ENCODE peak calls at places on chromosomes 13 and 19, in nine cellular contexts. One of them, this sample, is unnamed.

GRCh38 chr13:97119899-97120745 is 102.0 kb upstream of the MBNL2 start:
- DNase-seq in A549: no peak
- DNase-seq in Karpas-422: no peak
- DNase-seq in heart right ventricle: no peak
- DNase-seq in cardiac fibroblast: no peak
- DNase-seq in C1 segment of cervical spinal cord: no peak
- DNase-seq in psoas muscle: no peak
- DNase-seq in foreskin melanocyte: peak; percentile 78
- DNase-seq in activated naive CD8-positive, alpha-beta T cell treated with anti-CD3 and anti-CD28 coated beads, Interleukin-2, amount 10 ng/mL, durations not matched to agents 7 days and 5 days: no peak
- DNase-seq in this sample: no peak

GRCh38 chr19:2184422-2185012 is 20.8 kb downstream of the DOT1L start:
- DNase-seq in A549: no peak
- DNase-seq in Karpas-422: no peak
- DNase-seq in psoas muscle: no peak
- DNase-seq in foreskin melanocyte: no peak
- DNase-seq in heart right ventricle: no peak
- DNase-seq in cardiac fibroblast: no peak
- DNase-seq in C1 segment of cervical spinal cord: no peak
- DNase-seq in activated naive CD8-positive, alpha-beta T cell treated with anti-CD3 and anti-CD28 coated beads, Interleukin-2, amount 10 ng/mL, durations not matched to agents 7 days and 5 days: no peak
- DNase-seq in this sample: no peak

GRCh38 chr13:100098445-100099116 is 9.7 kb downstream of the PCCA start:
- DNase-seq in Karpas-422: peak; percentile 29
- DNase-seq in A549: no peak
- DNase-seq in activated naive CD8-positive, alpha-beta T cell treated with anti-CD3 and anti-CD28 coated beads, Interleukin-2, amount 10 ng/mL, durations not matched to agents 7 days and 5 days: no peak
- DNase-seq in psoas muscle: no peak
- DNase-seq in foreskin melanocyte: no peak
- DNase-seq in C1 segment of cervical spinal cord: no peak
- DNase-seq in cardiac fibroblast: no peak
- DNase-seq in heart right ventricle: no peak
- DNase-seq in this sample: no peak

GRCh38 chr13:55439450-55439849 is 1701.3 kb upstream of the PRR20A start:
- DNase-seq in foreskin melanocyte: no peak
- DNase-seq in psoas muscle: no peak
- DNase-seq in activated naive CD8-positive, alpha-beta T cell treated with anti-CD3 and anti-CD28 coated beads, Interleukin-2, amount 10 ng/mL, durations not matched to agents 7 days and 5 days: no peak
- DNase-seq in C1 segment of cervical spinal cord: no peak
- DNase-seq in Karpas-422: no peak
- DNase-seq in A549: no peak
- DNase-seq in heart right ventricle: no peak
- DNase-seq in cardiac fibroblast: no peak
- DNase-seq in this sample: no peak

GRCh38 chr13:41505209-41505835 is 48.0 kb downstream of the RGCC start:
- DNase-seq in cardiac fibroblast: peak; percentile 83
- DNase-seq in Karpas-422: no peak
- DNase-seq in psoas muscle: no peak
- DNase-seq in A549: no peak
- DNase-seq in activated naive CD8-positive, alpha-beta T cell treated with anti-CD3 and anti-CD28 coated beads, Interleukin-2, amount 10 ng/mL, durations not matched to agents 7 days and 5 days: no peak
- DNase-seq in C1 segment of cervical spinal cord: no peak
- DNase-seq in heart right ventricle: no peak
- DNase-seq in foreskin melanocyte: peak; percentile 38
- DNase-seq in this sample: no peak

GRCh38 chr19:28905996-28906395 is 307.0 kb downstream of the UQCRFS1 start:
- DNase-seq in C1 segment of cervical spinal cord: no peak
- DNase-seq in heart right ventricle: no peak
- DNase-seq in foreskin melanocyte: no peak
- DNase-seq in A549: no peak
- DNase-seq in cardiac fibroblast: no peak
- DNase-seq in Karpas-422: no peak
- DNase-seq in psoas muscle: no peak
- DNase-seq in activated naive CD8-positive, alpha-beta T cell treated with anti-CD3 and anti-CD28 coated beads, Interleukin-2, amount 10 ng/mL, durations not matched to agents 7 days and 5 days: no peak
- DNase-seq in this sample: no peak

GRCh38 chr19:49920624-49921363 is 8.2 kb upstream of the ATF5 start:
- DNase-seq in A549: no peak
- DNase-seq in heart right ventricle: no peak
- DNase-seq in activated naive CD8-positive, alpha-beta T cell treated with anti-CD3 and anti-CD28 coated beads, Interleukin-2, amount 10 ng/mL, durations not matched to agents 7 days and 5 days: no peak
- DNase-seq in cardiac fibroblast: no peak
- DNase-seq in psoas muscle: peak; percentile 50
- DNase-seq in Karpas-422: no peak
- DNase-seq in foreskin melanocyte: no peak
- DNase-seq in C1 segment of cervical spinal cord: no peak
- DNase-seq in this sample: no peak

GRCh38 chr19:11264452-11265176 is 2.3 kb upstream of the DOCK6 start:
- DNase-seq in heart right ventricle: peak; percentile 76
- DNase-seq in Karpas-422: peak; percentile 75
- DNase-seq in psoas muscle: peak; percentile 69
- DNase-seq in C1 segment of cervical spinal cord: no peak
- DNase-seq in A549: peak; percentile 38
- DNase-seq in cardiac fibroblast: no peak
- DNase-seq in activated naive CD8-positive, alpha-beta T cell treated with anti-CD3 and anti-CD28 coated beads, Interleukin-2, amount 10 ng/mL, durations not matched to agents 7 days and 5 days: no peak
- DNase-seq in foreskin melanocyte: no peak
- DNase-seq in this sample: no peak

GRCh38 chr13:49927755-49928154 is 8.4 kb downstream of the SPRYD7 start:
- DNase-seq in psoas muscle: no peak
- DNase-seq in heart right ventricle: no peak
- DNase-seq in cardiac fibroblast: peak; percentile 71
- DNase-seq in Karpas-422: no peak
- DNase-seq in A549: no peak
- DNase-seq in C1 segment of cervical spinal cord: no peak
- DNase-seq in foreskin melanocyte: no peak
- DNase-seq in activated naive CD8-positive, alpha-beta T cell treated with anti-CD3 and anti-CD28 coated beads, Interleukin-2, amount 10 ng/mL, durations not matched to agents 7 days and 5 days: no peak
- DNase-seq in this sample: no peak

GRCh38 chr19:32924200-32924599 is 47.6 kb downstream of the CEP89 start:
- DNase-seq in A549: peak; percentile 58
- DNase-seq in cardiac fibroblast: no peak
- DNase-seq in psoas muscle: no peak
- DNase-seq in foreskin melanocyte: no peak
- DNase-seq in Karpas-422: no peak
- DNase-seq in C1 segment of cervical spinal cord: no peak
- DNase-seq in heart right ventricle: no peak
- DNase-seq in activated naive CD8-positive, alpha-beta T cell treated with anti-CD3 and anti-CD28 coated beads, Interleukin-2, amount 10 ng/mL, durations not matched to agents 7 days and 5 days: no peak
- DNase-seq in this sample: no peak

GRCh38 chr13:108919036-108919907 is 289.9 kb downstream of the MYO16 start:
- DNase-seq in C1 segment of cervical spinal cord: no peak
- DNase-seq in psoas muscle: no peak
- DNase-seq in activated naive CD8-positive, alpha-beta T cell treated with anti-CD3 and anti-CD28 coated beads, Interleukin-2, amount 10 ng/mL, durations not matched to agents 7 days and 5 days: no peak
- DNase-seq in Karpas-422: no peak
- DNase-seq in foreskin melanocyte: no peak
- DNase-seq in cardiac fibroblast: no peak
- DNase-seq in A549: peak; percentile 88
- DNase-seq in heart right ventricle: no peak
- DNase-seq in this sample: no peak

GRCh38 chr19:36266375-36266961 is 51.6 kb downstream of the ZNF146 start:
- DNase-seq in psoas muscle: no peak
- DNase-seq in foreskin melanocyte: no peak
- DNase-seq in C1 segment of cervical spinal cord: no peak
- DNase-seq in heart right ventricle: peak; percentile 66
- DNase-seq in activated naive CD8-positive, alpha-beta T cell treated with anti-CD3 and anti-CD28 coated beads, Interleukin-2, amount 10 ng/mL, durations not matched to agents 7 days and 5 days: no peak
- DNase-seq in cardiac fibroblast: no peak
- DNase-seq in A549: no peak
- DNase-seq in Karpas-422: no peak
- DNase-seq in this sample: no peak

GRCh38 chr13:89554801-89555200 is 1792.7 kb upstream of the MIR17HG start:
- DNase-seq in foreskin melanocyte: no peak
- DNase-seq in psoas muscle: no peak
- DNase-seq in Karpas-422: no peak
- DNase-seq in C1 segment of cervical spinal cord: no peak
- DNase-seq in heart right ventricle: no peak
- DNase-seq in A549: no peak
- DNase-seq in activated naive CD8-positive, alpha-beta T cell treated with anti-CD3 and anti-CD28 coated beads, Interleukin-2, amount 10 ng/mL, durations not matched to agents 7 days and 5 days: no peak
- DNase-seq in cardiac fibroblast: no peak
- DNase-seq in this sample: no peak

GRCh38 chr13:51770160-51770559 is 33.8 kb downstream of the DHRS12 start:
- DNase-seq in A549: no peak
- DNase-seq in cardiac fibroblast: no peak
- DNase-seq in C1 segment of cervical spinal cord: no peak
- DNase-seq in foreskin melanocyte: no peak
- DNase-seq in heart right ventricle: no peak
- DNase-seq in Karpas-422: no peak
- DNase-seq in psoas muscle: no peak
- DNase-seq in activated naive CD8-positive, alpha-beta T cell treated with anti-CD3 and anti-CD28 coated beads, Interleukin-2, amount 10 ng/mL, durations not matched to agents 7 days and 5 days: no peak
- DNase-seq in this sample: no peak